ENCODE peak calls at places on chromosome 4, in four cellular contexts. One of them, this sample, is unnamed.

GRCh38 chr4:186943607-186943908 is 219.9 kb upstream of the FAT1 start:
- DNase-seq in fibroblast of pulmonary artery: no peak
- DNase-seq in CD8-positive, alpha-beta T cell: no peak
- DNase-seq in AG04450: no peak
- DNase-seq in this sample: no peak

GRCh38 chr4:187606581-187606980 is 389.0 kb upstream of the ZFP42 start:
- DNase-seq in fibroblast of pulmonary artery: peak; percentile 69
- DNase-seq in CD8-positive, alpha-beta T cell: no peak
- DNase-seq in AG04450: no peak
- DNase-seq in this sample: peak; percentile 70

GRCh38 chr4:56215901-56216300 is 171.4 kb downstream of the AASDH start:
- DNase-seq in fibroblast of pulmonary artery: peak; percentile 85
- DNase-seq in CD8-positive, alpha-beta T cell: no peak
- DNase-seq in AG04450: no peak
- DNase-seq in this sample: peak; percentile 62

GRCh38 chr4:16674133-16674532 is 224.3 kb downstream of the LDB2 start:
- DNase-seq in fibroblast of pulmonary artery: no peak
- DNase-seq in CD8-positive, alpha-beta T cell: no peak
- DNase-seq in AG04450: no peak
- DNase-seq in this sample: no peak

GRCh38 chr4:85744950-85745349 is 270.0 kb downstream of the ARHGAP24 start:
- DNase-seq in fibroblast of pulmonary artery: no peak
- DNase-seq in CD8-positive, alpha-beta T cell: no peak
- DNase-seq in AG04450: no peak
- DNase-seq in this sample: no peak

GRCh38 chr4:150710770-150711375 is 128.9 kb downstream of the MAB21L2 start:
- DNase-seq in fibroblast of pulmonary artery: no peak
- DNase-seq in CD8-positive, alpha-beta T cell: no peak
- DNase-seq in AG04450: no peak
- DNase-seq in this sample: no peak

GRCh38 chr4:127284236-127284635 is 348.5 kb upstream of the INTU start:
- DNase-seq in fibroblast of pulmonary artery: peak; percentile 30
- DNase-seq in CD8-positive, alpha-beta T cell: no peak
- DNase-seq in AG04450: no peak
- DNase-seq in this sample: peak; percentile 1

GRCh38 chr4:112876316-112876715 is 173.1 kb upstream of the ANK2 start:
- DNase-seq in fibroblast of pulmonary artery: no peak
- DNase-seq in CD8-positive, alpha-beta T cell: no peak
- DNase-seq in AG04450: no peak
- DNase-seq in this sample: no peak

GRCh38 chr4:6197433-6198174 is 2.7 kb downstream of the JAKMIP1 start:
- DNase-seq in fibroblast of pulmonary artery: no peak
- DNase-seq in CD8-positive, alpha-beta T cell: no peak
- DNase-seq in AG04450: no peak
- DNase-seq in this sample: no peak

GRCh38 chr4:177117256-177117655 is 192.4 kb upstream of the NEIL3 start:
- DNase-seq in fibroblast of pulmonary artery: no peak
- DNase-seq in CD8-positive, alpha-beta T cell: no peak
- DNase-seq in AG04450: no peak
- DNase-seq in this sample: no peak

GRCh38 chr4:46386570-46386969 is 3.4 kb downstream of the GABRA2 start:
- DNase-seq in fibroblast of pulmonary artery: peak; percentile 18
- DNase-seq in CD8-positive, alpha-beta T cell: no peak
- DNase-seq in AG04450: no peak
- DNase-seq in this sample: peak; percentile 58

GRCh38 chr4:158769175-158769831 is 477 bp downstream of the FNIP2 start:
- DNase-seq in fibroblast of pulmonary artery: peak; percentile 44
- DNase-seq in CD8-positive, alpha-beta T cell: peak; percentile 17
- DNase-seq in AG04450: no peak
- DNase-seq in this sample: peak; percentile 34

GRCh38 chr4:113756005-113756410 is 5.5 kb downstream of the CAMK2D start:
- DNase-seq in fibroblast of pulmonary artery: peak; percentile 89
- DNase-seq in CD8-positive, alpha-beta T cell: no peak
- DNase-seq in AG04450: no peak
- DNase-seq in this sample: peak; percentile 72

GRCh38 chr4:32106767-32107166 is 1386.6 kb downstream of the PCDH7 start:
- DNase-seq in fibroblast of pulmonary artery: no peak
- DNase-seq in CD8-positive, alpha-beta T cell: no peak
- DNase-seq in AG04450: no peak
- DNase-seq in this sample: peak; percentile 23

GRCh38 chr4:8854866-8855265 is 16.8 kb downstream of the HMX1 start:
- DNase-seq in fibroblast of pulmonary artery: peak; percentile 26
- DNase-seq in CD8-positive, alpha-beta T cell: no peak
- DNase-seq in AG04450: no peak
- DNase-seq in this sample: peak; percentile 26

GRCh38 chr4:8616831-8617230 is 24.3 kb downstream of the CPZ start:
- DNase-seq in fibroblast of pulmonary artery: no peak
- DNase-seq in CD8-positive, alpha-beta T cell: no peak
- DNase-seq in AG04450: no peak
- DNase-seq in this sample: no peak

GRCh38 chr4:27055226-27055760 is 194.7 kb downstream of the STIM2 start:
- DNase-seq in fibroblast of pulmonary artery: no peak
- DNase-seq in CD8-positive, alpha-beta T cell: no peak
- DNase-seq in AG04450: no peak
- DNase-seq in this sample: no peak

GRCh38 chr4:5638316-5638715 is 70.0 kb downstream of the EVC2 start:
- DNase-seq in fibroblast of pulmonary artery: peak; percentile 43
- DNase-seq in CD8-positive, alpha-beta T cell: no peak
- DNase-seq in AG04450: peak; percentile 13
- DNase-seq in this sample: peak; percentile 34

GRCh38 chr4:108695062-108695461 is 44.7 kb downstream of the OSTC start:
- DNase-seq in fibroblast of pulmonary artery: no peak
- DNase-seq in CD8-positive, alpha-beta T cell: no peak
- DNase-seq in AG04450: no peak
- DNase-seq in this sample: no peak

GRCh38 chr4:77190053-77190452 is 33.0 kb downstream of the CCNG2 start:
- DNase-seq in fibroblast of pulmonary artery: no peak
- DNase-seq in CD8-positive, alpha-beta T cell: no peak
- DNase-seq in AG04450: no peak
- DNase-seq in this sample: peak; percentile 16

GRCh38 chr4:101818362-101818761 is 27.8 kb downstream of the BANK1 start:
- DNase-seq in fibroblast of pulmonary artery: peak; percentile 51
- DNase-seq in CD8-positive, alpha-beta T cell: no peak
- DNase-seq in AG04450: no peak
- DNase-seq in this sample: peak; percentile 84

DNA sequence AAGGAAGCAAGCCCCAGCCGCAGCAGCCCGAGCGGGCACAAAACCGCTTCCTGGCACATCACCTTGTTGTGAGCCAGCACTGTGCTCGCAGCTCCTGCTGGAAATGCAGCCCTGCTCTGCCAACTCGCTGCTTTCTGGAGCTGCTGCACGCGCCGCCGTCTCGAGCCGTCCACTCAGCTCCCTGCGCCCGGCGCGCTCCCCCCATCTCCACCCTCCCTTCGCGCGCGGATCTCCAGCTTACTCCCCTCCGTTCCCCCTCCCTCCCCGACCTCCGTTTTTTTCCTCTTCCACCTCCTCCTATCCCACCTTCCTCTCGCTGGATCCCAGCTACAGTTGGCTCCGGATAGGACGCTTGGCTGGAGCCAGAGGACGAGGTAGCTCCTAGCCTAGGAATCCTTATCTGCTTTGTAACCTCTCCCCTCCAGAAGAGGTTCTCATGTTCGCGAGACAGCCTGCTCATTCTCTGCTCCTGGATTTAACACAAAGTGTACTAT is at the start of gene SPOCK3:
- DNase-seq in fibroblast of pulmonary artery: peak; percentile 48
- DNase-seq in CD8-positive, alpha-beta T cell: no peak
- DNase-seq in AG04450: no peak
- DNase-seq in this sample: peak; percentile 37
- H3K4me3 ChIP-seq in fibroblast of pulmonary artery: peak within 1 kb of the TSS; percentile 70
- H3K4me3 ChIP-seq in CD8-positive, alpha-beta T cell: no peak within 1 kb of the TSS
- H3K4me3 ChIP-seq in AG04450: peak within 1 kb of the TSS; percentile 53
- H3K4me3 ChIP-seq in this sample: peak within 1 kb of the TSS; percentile 54

GRCh38 chr4:184765473-184766346 is 31.8 kb upstream of the CENPU start:
- DNase-seq in fibroblast of pulmonary artery: no peak
- DNase-seq in CD8-positive, alpha-beta T cell: no peak
- DNase-seq in AG04450: no peak
- DNase-seq in this sample: no peak
- TF ChIP-seq CTCF in fibroblast of pulmonary artery: no peak
- TF ChIP-seq CTCF in CD8-positive, alpha-beta T cell: no peak
- TF ChIP-seq CTCF in AG04450: no peak
- TF ChIP-seq CTCF in this sample: no peak

GRCh38 chr4:135277116-135277979 is 1075.8 kb upstream of the PABPC4L start:
- DNase-seq in fibroblast of pulmonary artery: peak; percentile 64
- DNase-seq in CD8-positive, alpha-beta T cell: no peak
- DNase-seq in AG04450: peak; percentile 23
- DNase-seq in this sample: peak; percentile 44
- H3K4me3 ChIP-seq in fibroblast of pulmonary artery: no peak overlapping the region
- H3K4me3 ChIP-seq in CD8-positive, alpha-beta T cell: no peak overlapping the region
- H3K4me3 ChIP-seq in AG04450: no peak overlapping the region
- H3K4me3 ChIP-seq in this sample: no peak overlapping the region

DNA sequence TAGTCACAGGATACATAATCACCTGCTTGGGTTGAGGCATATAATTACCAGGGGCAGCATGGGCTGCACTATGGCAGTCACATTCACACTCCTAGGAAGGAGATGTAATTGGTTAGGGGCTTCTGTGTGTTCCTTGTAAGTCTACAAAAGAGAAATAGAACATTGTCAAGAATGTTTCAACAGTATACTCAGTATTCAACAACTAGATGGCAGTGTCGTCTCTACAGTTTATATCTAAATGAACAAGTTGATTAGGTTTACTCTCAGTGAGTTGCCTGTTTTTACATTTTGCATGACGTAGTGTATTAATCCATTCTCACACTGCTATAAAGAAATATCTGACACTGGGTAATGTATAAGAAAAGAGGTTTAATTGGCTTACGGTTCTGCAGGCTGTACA is 50.5 kb upstream of the RAB33B start:
- DNase-seq in fibroblast of pulmonary artery: peak; percentile 11
- DNase-seq in CD8-positive, alpha-beta T cell: no peak
- DNase-seq in AG04450: no peak
- DNase-seq in this sample: peak; percentile 35
- TF ChIP-seq CTCF in fibroblast of pulmonary artery: peak; percentile 7
- TF ChIP-seq CTCF in CD8-positive, alpha-beta T cell: no peak
- TF ChIP-seq CTCF in AG04450: no peak
- TF ChIP-seq CTCF in this sample: peak; percentile 21

GRCh38 chr4:88818650-88819470 is 121.2 kb upstream of the NAP1L5 start:
- DNase-seq in fibroblast of pulmonary artery: peak; percentile 70
- DNase-seq in CD8-positive, alpha-beta T cell: no peak
- DNase-seq in AG04450: peak; percentile 20
- DNase-seq in this sample: peak; percentile 75
- H3K4me3 ChIP-seq in fibroblast of pulmonary artery: no peak overlapping the region
- H3K4me3 ChIP-seq in CD8-positive, alpha-beta T cell: no peak overlapping the region
- H3K4me3 ChIP-seq in AG04450: no peak overlapping the region
- H3K4me3 ChIP-seq in this sample: no peak overlapping the region

DNA sequence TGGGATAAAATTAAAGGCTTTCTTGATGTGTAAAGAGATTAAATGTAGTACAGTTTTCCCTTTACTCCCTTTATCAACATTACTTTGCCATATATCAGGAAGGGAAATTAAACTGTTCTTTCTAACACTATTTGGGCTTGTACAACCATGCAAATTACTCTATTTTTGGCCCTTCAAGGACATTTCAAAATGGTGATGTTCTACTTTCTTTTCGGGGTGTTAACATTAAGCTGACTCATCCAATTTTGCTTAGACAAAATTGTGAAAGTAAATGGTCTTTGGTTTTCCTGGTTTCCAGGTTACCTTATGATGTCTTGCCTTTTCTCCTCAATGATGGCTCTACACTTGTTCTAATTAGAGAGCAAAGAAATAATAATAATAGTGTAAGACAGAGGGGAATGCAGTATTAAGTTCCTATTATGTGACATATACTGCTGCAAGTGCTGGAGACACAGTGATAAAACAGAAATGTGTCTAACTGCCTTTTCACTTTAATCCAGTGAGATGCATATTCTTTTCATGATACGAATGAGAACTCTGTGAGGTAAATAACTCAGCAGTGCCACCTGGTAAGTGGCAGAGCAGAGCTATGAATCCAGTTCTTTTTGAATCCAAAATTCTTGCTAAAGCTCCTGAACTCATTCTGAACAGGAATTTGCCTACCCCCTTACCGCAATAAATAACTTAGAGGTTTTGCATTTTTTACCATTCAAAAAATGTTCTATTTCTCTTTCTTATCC is 35.7 kb upstream of the PDE5A start:
- DNase-seq in fibroblast of pulmonary artery: no peak
- DNase-seq in CD8-positive, alpha-beta T cell: no peak
- DNase-seq in AG04450: no peak
- DNase-seq in this sample: peak; percentile 33
- TF ChIP-seq CTCF in fibroblast of pulmonary artery: no peak
- TF ChIP-seq CTCF in CD8-positive, alpha-beta T cell: no peak
- TF ChIP-seq CTCF in AG04450: no peak
- TF ChIP-seq CTCF in this sample: no peak

GRCh38 chr4:40301592-40301991 is 33.5 kb upstream of the CHRNA9 start:
- DNase-seq in fibroblast of pulmonary artery: no peak
- DNase-seq in CD8-positive, alpha-beta T cell: peak; percentile 67
- DNase-seq in AG04450: no peak
- DNase-seq in this sample: no peak
- H3K4me3 ChIP-seq in fibroblast of pulmonary artery: no peak overlapping the region
- H3K4me3 ChIP-seq in CD8-positive, alpha-beta T cell: peak overlapping the region; percentile 0
- H3K4me3 ChIP-seq in AG04450: no peak overlapping the region
- H3K4me3 ChIP-seq in this sample: no peak overlapping the region

GRCh38 chr4:47804598-47804997 is 33.3 kb downstream of the CORIN start:
- DNase-seq in fibroblast of pulmonary artery: no peak
- DNase-seq in CD8-positive, alpha-beta T cell: no peak
- DNase-seq in AG04450: no peak
- DNase-seq in this sample: no peak

GRCh38 chr4:47798165-47798564 is 39.7 kb downstream of the CORIN start:
- DNase-seq in fibroblast of pulmonary artery: no peak
- DNase-seq in CD8-positive, alpha-beta T cell: no peak
- DNase-seq in AG04450: no peak
- DNase-seq in this sample: no peak

DNA sequence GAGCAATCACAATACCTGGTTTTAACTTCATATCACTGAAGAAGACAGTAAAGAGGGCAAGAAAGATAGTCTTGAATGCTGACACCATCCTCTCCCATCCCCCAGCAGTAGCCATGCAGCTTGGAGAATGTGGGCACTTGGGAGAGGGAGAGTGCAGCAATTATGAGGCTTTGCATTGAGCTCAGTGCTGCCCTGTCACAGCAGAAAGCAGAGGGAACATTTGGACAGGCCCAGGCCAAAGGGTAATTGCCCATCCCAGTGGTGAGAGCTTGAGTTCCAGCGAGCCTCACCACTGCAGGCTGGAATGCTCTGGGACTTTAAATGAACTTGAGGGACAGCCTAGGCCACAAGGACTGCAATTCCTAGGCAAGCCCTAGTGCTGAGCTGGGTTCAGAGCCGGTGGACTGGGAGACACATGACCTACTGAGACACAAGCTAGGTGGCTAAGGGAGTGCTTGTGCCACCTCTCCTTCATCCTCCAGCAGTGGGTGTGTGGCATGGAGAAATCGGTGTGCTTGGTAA is 36.3 kb downstream of the CORIN start:
- DNase-seq in fibroblast of pulmonary artery: no peak
- DNase-seq in CD8-positive, alpha-beta T cell: no peak
- DNase-seq in AG04450: no peak
- DNase-seq in this sample: no peak
- TF ChIP-seq CTCF in fibroblast of pulmonary artery: no peak
- TF ChIP-seq CTCF in CD8-positive, alpha-beta T cell: no peak
- TF ChIP-seq CTCF in AG04450: no peak
- TF ChIP-seq CTCF in this sample: no peak